ENCODE peak calls at places on chromosomes 12 and 14, in eight cellular contexts. T, B, R, M, J, G, C and Q are unnamed samples.

GRCh38 chr14:71290960-71291466 is 383.8 kb downstream of the PCNX1 start:
- DNase-seq in T (peak; percentile 64), B (no peak), R (peak; percentile 26), M (peak; percentile 65), J (no peak), G (no peak), C (no peak), Q (peak; percentile 4)

GRCh38 chr12:662541-663292 is 528 bp downstream of the NINJ2 start:
- DNase-seq in T (peak; percentile 61), B (no peak), R (no peak), M (no peak), J (no peak), G (no peak), C (peak; percentile 8), Q (peak; percentile 44)

GRCh38 chr14:64718762-64719161 is 14.5 kb downstream of the PLEKHG3 start:
- DNase-seq in T (no peak), B (no peak), R (no peak), M (no peak), J (no peak), G (no peak), C (no peak), Q (no peak)

GRCh38 chr12:132260721-132261120 is 68.7 kb downstream of the GALNT9 start:
- DNase-seq in T (no peak), B (no peak), R (no peak), M (no peak), J (no peak), G (no peak), C (no peak), Q (no peak)

GRCh38 chr12:75635606-75636444 is 124.4 kb upstream of the KRR1 start:
- DNase-seq in T (peak; percentile 78), B (no peak), R (no peak), M (peak; percentile 93), J (no peak), G (no peak), C (no peak), Q (no peak)

GRCh38 chr12:95326450-95326849 is 108.8 kb downstream of the VEZT start:
- DNase-seq in T (peak; percentile 85), B (no peak), R (no peak), M (no peak), J (no peak), G (no peak), C (no peak), Q (no peak)

GRCh38 chr14:105364100-105364708 is 34.1 kb upstream of the TEX22 start:
- DNase-seq in T (peak; percentile 61), B (no peak), R (peak; percentile 51), M (no peak), J (no peak), G (peak; percentile 74), C (no peak), Q (no peak)

GRCh38 chr12:69154585-69155363 is 84.6 kb upstream of the CPSF6 start:
- DNase-seq in T (peak; percentile 70), B (peak; percentile 66), R (peak; percentile 80), M (peak; percentile 32), J (peak; percentile 11), G (peak; percentile 75), C (no peak), Q (peak; percentile 73)

GRCh38 chr12:5197127-5197526 is 153.4 kb downstream of the KCNA5 start:
- DNase-seq in T (no peak), B (no peak), R (no peak), M (peak; percentile 89), J (no peak), G (no peak), C (no peak), Q (no peak)

GRCh38 chr14:39265032-39265431 is 31.3 kb downstream of the MIA2 start:
- DNase-seq in T (peak; percentile 81), B (no peak), R (no peak), M (no peak), J (no peak), G (no peak), C (no peak), Q (no peak)

GRCh38 chr12:15682826-15683225 is 106.4 kb downstream of the EPS8 start:
- DNase-seq in T (no peak), B (no peak), R (no peak), M (no peak), J (no peak), G (no peak), C (no peak), Q (no peak)

GRCh38 chr12:82835217-82835616 is 148.5 kb downstream of the TMTC2 start:
- DNase-seq in T (peak; percentile 54), B (no peak), R (no peak), M (no peak), J (no peak), G (no peak), C (no peak), Q (no peak)

GRCh38 chr12:24839268-24839791 is 109.6 kb downstream of the BCAT1 start:
- DNase-seq in T (peak; percentile 39), B (no peak), R (peak; percentile 14), M (no peak), J (no peak), G (no peak), C (no peak), Q (no peak)

GRCh38 chr14:29039171-29039570 is 272.6 kb downstream of the FOXG1 start:
- DNase-seq in T (no peak), B (no peak), R (no peak), M (no peak), J (peak; percentile 48), G (no peak), C (no peak), Q (no peak)

GRCh38 chr12:12379831-12380730 is 23.2 kb downstream of the BORCS5 start:
- DNase-seq in T (peak; percentile 22), B (no peak), R (no peak), M (no peak), J (no peak), G (no peak), C (no peak), Q (no peak)

GRCh38 chr12:47686645-47687240 is 19.1 kb downstream of the RPAP3 start:
- DNase-seq in T (peak; percentile 68), B (no peak), R (no peak), M (peak; percentile 29), J (peak; percentile 5), G (peak; percentile 42), C (no peak), Q (peak; percentile 70)

GRCh38 chr12:109581856-109582255 is 8.3 kb downstream of the MVK start:
- DNase-seq in T (peak; percentile 37), B (no peak), R (no peak), M (no peak), J (no peak), G (no peak), C (no peak), Q (no peak)

GRCh38 chr12:120367924-120368788 is 808 bp downstream of the MSI1 start:
- DNase-seq in T (no peak), B (peak; percentile 18), R (no peak), M (no peak), J (no peak), G (peak; percentile 37), C (no peak), Q (no peak)

GRCh38 chr12:42056130-42056529 is 88.5 kb downstream of the GXYLT1 start:
- DNase-seq in T (no peak), B (no peak), R (no peak), M (no peak), J (no peak), G (no peak), C (no peak), Q (peak; percentile 4)